ENCODE peak calls at places on chromosomes 11 and 22, in four cellular contexts. C, T, E and U are unnamed samples.
A peak's percentile ranks its signal among the peaks of the same experiment; 100 is the strongest.

GRCh38 chr22:37482244-37482643 is 3.9 kb downstream of the MFNG start:
- DNase-seq in C (no peak), T (no peak), E (no peak), U (no peak)

GRCh38 chr22:36221799-36222751 is 17.3 kb downstream of the APOL2 start:
- DNase-seq in C (peak; percentile 37), T (peak; percentile 71), E (peak; percentile 29), U (peak; percentile 74)

GRCh38 chr11:70853103-70853830 is 399.1 kb downstream of the SHANK2 start:
- DNase-seq in C (no peak), T (no peak), E (no peak), U (no peak)

GRCh38 chr11:32012066-32012465 is 78.8 kb upstream of the RCN1 start:
- DNase-seq in C (no peak), T (no peak), E (no peak), U (no peak)

GRCh38 chr11:69538840-69539239 is 57.4 kb downstream of the LINC01488 start:
- DNase-seq in C (no peak), T (no peak), E (peak; percentile 3), U (no peak)

GRCh38 chr11:3609416-3610265 is 32.2 kb downstream of the ART5 start:
- DNase-seq in C (peak; percentile 13), T (peak; percentile 62), E (peak; percentile 68), U (no peak)

GRCh38 chr11:79437981-79438630 is 2.7 kb downstream of the TENM4 start:
- DNase-seq in C (no peak), T (peak; percentile 16), E (no peak), U (peak; percentile 40)

GRCh38 chr11:69002101-69002742 is 10.8 kb downstream of the MRGPRF start:
- DNase-seq in C (no peak), T (no peak), E (no peak), U (peak; percentile 1)

GRCh38 chr11:57081356-57081755 is 92.6 kb downstream of the OR5AK2 start:
- DNase-seq in C (no peak), T (no peak), E (no peak), U (no peak)

GRCh38 chr22:28369849-28370248 is 309.8 kb downstream of the TTC28 start:
- DNase-seq in C (no peak), T (no peak), E (peak; percentile 10), U (no peak)

GRCh38 chr22:20979243-20979809 is 2.8 kb upstream of the LZTR1 start:
- DNase-seq in C (no peak), T (no peak), E (peak; percentile 94), U (peak; percentile 95)

GRCh38 chr22:23067023-23067650 is 3.2 kb upstream of the GNAZ start:
- DNase-seq in C (no peak), T (no peak), E (peak; percentile 53), U (peak; percentile 6)

GRCh38 chr11:118691926-118692830 is 12.7 kb upstream of the TREH start:
- DNase-seq in C (peak; percentile 45), T (no peak), E (no peak), U (peak; percentile 29)

GRCh38 chr22:42562282-42562681 is 8.5 kb downstream of the SERHL2 start:
- DNase-seq in C (peak; percentile 41), T (no peak), E (no peak), U (no peak)

GRCh38 chr22:27347951-27348350 is 453.6 kb downstream of the MN1 start:
- DNase-seq in C (no peak), T (no peak), E (no peak), U (no peak)

GRCh38 chr22:46569055-46569847 is 31.8 kb upstream of the CELSR1 start:
- DNase-seq in C (no peak), T (no peak), E (no peak), U (no peak)

GRCh38 chr11:72821920-72822799 is 7.9 kb downstream of the ATG16L2 start:
- DNase-seq in C (peak; percentile 54), T (peak; percentile 96), E (peak; percentile 95), U (peak; percentile 96)

GRCh38 chr11:100632970-100633452 is 54.1 kb upstream of the ARHGAP42 start:
- DNase-seq in C (peak; percentile 10), T (peak; percentile 17), E (no peak), U (no peak)

GRCh38 chr22:20779014-20779812 is 5.3 kb downstream of the SERPIND1 start:
- DNase-seq in C (no peak), T (no peak), E (no peak), U (no peak)

GRCh38 chr22:37639070-37639760 is at the start of gene SH3BP1:
- DNase-seq in C (peak; percentile 57), T (peak; percentile 70), E (peak; percentile 82), U (peak; percentile 81)

GRCh38 chr22:24413726-24414385 is 13.5 kb upstream of the ADORA2A start:
- DNase-seq in C (no peak), T (no peak), E (no peak), U (no peak)

GRCh38 chr22:28015676-28016601 is 96.9 kb upstream of the PITPNB start:
- DNase-seq in C (no peak), T (no peak), E (no peak), U (no peak)

GRCh38 chr22:17917490-17917983 is 106.8 kb downstream of the MICAL3 start:
- DNase-seq in C (no peak), T (no peak), E (peak; percentile 93), U (no peak)

GRCh38 chr11:94134651-94135512 is 6.2 kb downstream of the PANX1 start:
- DNase-seq in C (no peak), T (no peak), E (no peak), U (no peak)

GRCh38 chr11:31652528-31652927 is 143.0 kb downstream of the ELP4 start:
- DNase-seq in C (no peak), T (no peak), E (no peak), U (no peak)

GRCh38 chr11:65383778-65384177 is 1.3 kb upstream of the SLC25A45 start:
- DNase-seq in C (peak; percentile 87), T (no peak), E (no peak), U (no peak)

GRCh38 chr11:45924927-45925326 is 2.5 kb downstream of the LARGE2 start:
- DNase-seq in C (no peak), T (no peak), E (no peak), U (no peak)

GRCh38 chr11:70074701-70075100 is 3.4 kb upstream of the ANO1 start:
- DNase-seq in C (no peak), T (no peak), E (no peak), U (no peak)

DNA sequence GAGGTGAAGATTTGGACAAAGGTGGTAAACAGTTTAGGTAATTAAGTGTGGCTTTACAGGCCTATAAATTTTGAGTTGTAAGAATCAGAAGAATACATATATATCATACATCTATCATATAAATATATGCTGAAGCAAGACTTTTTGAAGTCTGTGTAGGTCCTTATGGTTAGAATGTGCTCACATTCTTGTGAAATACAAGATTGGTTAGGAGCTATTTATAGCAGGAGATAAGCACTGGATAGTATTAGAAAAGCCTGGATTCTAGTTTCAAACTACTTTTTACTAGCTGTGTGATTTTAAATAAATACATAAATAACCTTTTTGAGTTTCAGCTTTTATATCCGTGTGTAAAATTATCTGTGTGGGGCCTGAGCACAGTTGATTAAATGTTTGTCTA is 42.3 kb downstream of the ANKRD42 start:
- DNase-seq in C (no peak), T (no peak), E (no peak), U (no peak)
- TF ChIP-seq ELF4 in C (no peak), T (no peak), E (no peak), U (no peak)

GRCh38 chr11:35639591-35640179 is 21.4 kb downstream of the FJX1 start:
- DNase-seq in C (no peak), T (no peak), E (no peak), U (no peak)
- TF ChIP-seq ELF4 in C (no peak), T (no peak), E (no peak), U (no peak)

DNA sequence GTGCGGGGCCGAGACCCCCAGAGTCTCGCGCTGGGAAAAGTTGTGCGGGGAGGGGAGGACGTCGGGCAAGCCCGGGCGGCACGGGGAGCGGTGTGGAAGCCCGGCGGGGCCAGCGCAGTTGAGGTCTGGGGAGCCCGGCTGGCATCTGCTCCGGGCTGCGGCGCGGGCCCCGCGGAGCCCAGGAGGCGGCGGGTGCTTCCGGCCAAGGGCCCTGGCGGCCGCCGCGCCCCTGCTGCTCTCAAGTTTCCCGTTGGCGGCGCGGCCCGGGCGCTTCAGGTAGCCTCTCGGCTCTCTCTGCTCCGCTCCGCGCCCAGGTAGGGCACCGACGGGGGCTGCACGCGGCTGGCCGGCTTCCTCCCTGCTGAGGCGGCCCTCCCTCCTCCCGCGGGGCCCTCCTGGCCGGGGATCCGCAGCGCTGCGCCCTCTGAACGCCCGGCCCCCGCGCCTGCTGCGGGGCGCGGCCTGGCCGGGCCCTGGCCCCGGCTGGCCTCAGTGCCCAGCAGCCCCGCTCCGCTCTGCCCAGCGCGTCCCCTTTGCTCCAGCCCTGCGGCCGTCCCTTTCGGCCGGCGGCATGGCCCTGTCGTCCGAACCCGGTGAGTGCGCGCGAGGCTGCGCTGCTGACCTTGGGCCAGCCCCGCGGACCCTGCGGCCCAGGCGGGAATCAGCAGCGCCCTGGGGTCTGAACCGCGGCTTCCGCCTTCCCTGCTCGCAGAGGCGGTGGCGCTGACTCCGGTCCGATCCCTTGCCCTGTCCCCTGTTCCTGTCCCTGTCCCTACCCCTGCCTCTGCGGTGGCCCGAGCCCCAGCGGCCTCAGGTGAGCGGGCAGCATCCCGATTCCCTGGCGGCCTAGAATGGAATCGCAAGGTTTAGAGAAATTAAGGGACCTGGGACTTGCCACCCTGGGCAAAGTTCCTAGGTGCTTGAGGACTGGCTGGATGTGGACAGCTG is 4.3 kb upstream of the AMPD3 start:
- DNase-seq in C (peak; percentile 32), T (no peak), E (no peak), U (peak; percentile 75)
- TF ChIP-seq ELF4 in C (no peak), T (no peak), E (no peak), U (no peak)

GRCh38 chr11:78417888-78418583 is 416 bp upstream of the GAB2 start:
- DNase-seq in C (peak; percentile 66), T (peak; percentile 83), E (peak; percentile 90), U (peak; percentile 79)

GRCh38 chr11:78420255-78420764 is 2.7 kb upstream of the GAB2 start:
- DNase-seq in C (peak; percentile 33), T (peak; percentile 31), E (peak; percentile 39), U (peak; percentile 72)

GRCh38 chr11:78418584-78419211 is 1.1 kb upstream of the GAB2 start:
- DNase-seq in C (no peak), T (no peak), E (no peak), U (no peak)

GRCh38 chr11:78420796-78421209 is 3.2 kb upstream of the GAB2 start:
- DNase-seq in C (no peak), T (no peak), E (no peak), U (no peak)

GRCh38 chr11:78419327-78419726 is 1.7 kb upstream of the GAB2 start:
- DNase-seq in C (no peak), T (no peak), E (no peak), U (no peak)
- TF ChIP-seq ELF4 in C (no peak), T (no peak), E (no peak), U (no peak)

DNA sequence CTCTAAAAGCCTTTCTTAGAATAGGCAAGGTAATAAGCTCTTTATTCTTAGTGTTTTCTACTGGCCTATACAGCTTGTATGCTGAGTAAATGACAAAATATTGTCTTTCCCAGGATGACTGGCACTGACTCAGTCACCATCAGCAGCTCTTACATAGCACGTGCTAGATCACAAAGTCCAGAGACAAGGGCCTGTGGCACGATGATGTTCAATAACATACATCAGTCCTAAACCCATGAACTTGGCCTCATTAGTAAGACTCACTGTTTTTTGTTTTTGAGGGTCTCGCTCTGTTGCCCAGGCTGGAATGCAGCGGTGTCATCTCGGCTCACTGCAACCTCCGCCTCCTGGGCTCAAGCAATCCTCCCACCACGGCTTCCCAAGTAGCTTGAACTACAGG is 42.7 kb downstream of the CELF1 start:
- DNase-seq in C (no peak), T (no peak), E (no peak), U (no peak)
- TF ChIP-seq ELF4 in C (no peak), T (no peak), E (no peak), U (no peak)